ENCODE peak calls at places on chromosome 2, in eight cellular contexts. R, E, J, Q, S, O, N and Y are unnamed samples.

GRCh38 chr2:198098918-198099317 is 294.5 kb downstream of the PLCL1 start:
- DNase-seq in R (no peak), O (no peak), J (no peak), S (peak; percentile 67), E (no peak), Q (no peak), N (no peak), Y (no peak)

GRCh38 chr2:237315170-237315880 is 98.6 kb downstream of the COL6A3 start:
- DNase-seq in R (no peak), Q (peak; percentile 91), N (peak; percentile 95), O (peak; percentile 77), J (peak; percentile 97), E (peak; percentile 95), S (peak; percentile 55), Y (peak; percentile 97)

GRCh38 chr2:31411771-31412170 is 2.8 kb downstream of the XDH start:
- DNase-seq in Q (no peak), S (no peak), N (no peak), E (no peak), O (no peak), R (no peak), J (no peak), Y (no peak)

GRCh38 chr2:96509114-96509846 is 4.1 kb upstream of the NEURL3 start:
- DNase-seq in R (peak; percentile 95), N (peak; percentile 76), Q (peak; percentile 88), S (peak; percentile 93), J (peak; percentile 90), E (peak; percentile 94), O (peak; percentile 97), Y (peak; percentile 83)

GRCh38 chr2:60831921-60832320 is 49.5 kb upstream of the REL start:
- DNase-seq in J (no peak), N (no peak), O (no peak), R (no peak), S (no peak), Q (no peak), E (no peak), Y (no peak)

GRCh38 chr2:45000921-45001628 is 8.2 kb downstream of the SIX2 start:
- DNase-seq in O (peak; percentile 78), Q (no peak), E (peak; percentile 58), J (peak; percentile 23), S (peak; percentile 73), N (no peak), R (no peak), Y (no peak)

GRCh38 chr2:187302619-187303018 is 145.4 kb downstream of the CALCRL start:
- DNase-seq in O (no peak), Q (peak; percentile 21), S (no peak), R (no peak), N (peak; percentile 64), J (peak; percentile 92), E (no peak), Y (peak; percentile 27)

GRCh38 chr2:100234141-100234540 is 88.2 kb downstream of the LONRF2 start:
- DNase-seq in Q (no peak), J (peak; percentile 13), S (no peak), N (no peak), R (no peak), E (no peak), O (no peak), Y (no peak)

GRCh38 chr2:58767833-58768726 is 527.0 kb upstream of the FANCL start:
- DNase-seq in S (peak; percentile 75), R (no peak), E (no peak), J (no peak), N (no peak), Q (no peak), O (no peak), Y (no peak)

GRCh38 chr2:231680992-231681852 is 27.1 kb upstream of the PTMA start:
- DNase-seq in E (peak; percentile 95), N (peak; percentile 41), S (peak; percentile 97), Q (peak; percentile 91), O (peak; percentile 91), R (peak; percentile 85), J (peak; percentile 81), Y (peak; percentile 87)

GRCh38 chr2:212398316-212398715 is 140.3 kb downstream of the ERBB4 start:
- DNase-seq in S (no peak), J (no peak), N (no peak), O (no peak), R (no peak), E (no peak), Q (no peak), Y (no peak)
- H3K4me3 ChIP-seq in S (no peak overlapping the region), J (no peak overlapping the region), N (no peak overlapping the region), O (no peak overlapping the region), R (no peak overlapping the region), E (no peak overlapping the region), Q (no peak overlapping the region), Y (no peak overlapping the region)

DNA sequence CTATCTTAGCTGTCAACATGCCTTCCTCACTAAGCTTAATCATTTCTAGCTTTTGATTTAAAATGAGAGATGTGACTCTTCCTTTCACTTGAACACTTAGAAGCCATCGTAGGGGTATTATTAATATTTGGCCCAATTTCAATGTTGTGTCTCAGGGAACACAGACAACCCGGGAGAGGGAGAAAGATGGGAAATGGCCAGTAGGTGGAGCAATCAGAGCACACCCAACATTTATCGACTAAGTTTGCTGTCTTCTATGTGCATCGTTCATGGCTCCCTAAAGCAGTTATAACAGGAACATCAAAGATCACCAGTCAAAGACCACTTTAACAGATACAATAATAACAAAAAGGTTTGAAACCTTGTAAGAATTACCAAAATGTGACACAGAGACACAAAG is 110.2 kb downstream of the OLA1 start:
- DNase-seq in Q (no peak), R (no peak), J (peak; percentile 52), E (no peak), N (no peak), O (no peak), S (no peak), Y (peak; percentile 24)
- TF ChIP-seq CTCF in Q (no peak), R (no peak), J (peak; percentile 46), E (peak; percentile 11), N (peak; percentile 51), O (no peak), S (peak; percentile 33), Y (peak; percentile 52)

GRCh38 chr2:235027558-235028214 is 75.9 kb downstream of the SH3BP4 start:
- DNase-seq in Q (no peak), S (no peak), O (no peak), R (no peak), N (peak; percentile 73), E (no peak), J (peak; percentile 68), Y (peak; percentile 45)
- H3K4me3 ChIP-seq in Q (no peak overlapping the region), S (no peak overlapping the region), O (no peak overlapping the region), R (no peak overlapping the region), N (no peak overlapping the region), E (no peak overlapping the region), J (peak overlapping the region; percentile 28), Y (no peak overlapping the region)

DNA sequence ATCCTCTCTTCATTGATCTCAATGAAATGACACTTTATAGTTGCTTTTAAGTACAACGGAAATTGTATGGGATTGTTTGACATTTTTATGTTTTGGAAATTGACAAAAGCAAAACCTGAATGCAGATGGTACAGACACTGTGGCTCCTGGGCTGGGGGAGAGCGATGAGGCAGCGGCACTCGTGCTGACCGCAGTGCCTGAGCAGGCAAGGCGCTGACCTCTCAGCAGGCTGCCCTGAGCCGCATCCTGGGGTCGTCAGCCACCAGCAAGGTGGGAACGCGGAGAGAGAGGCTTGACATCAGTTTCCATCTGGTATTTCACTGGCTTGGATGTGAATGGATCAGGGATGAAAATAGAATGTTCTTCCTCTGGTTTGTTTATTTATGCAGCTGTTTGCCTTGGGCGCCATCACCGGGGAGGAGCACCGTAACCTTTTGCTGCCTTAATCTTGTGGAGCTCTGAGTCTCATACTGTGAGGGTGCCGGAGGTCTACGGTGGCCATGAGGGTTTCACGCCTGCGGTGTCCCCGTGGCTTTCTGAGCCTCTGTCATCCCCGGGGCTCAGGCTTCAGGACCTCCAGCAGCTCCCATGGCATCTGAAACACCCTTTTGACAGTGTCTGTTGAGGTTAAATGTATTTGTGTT is 94.8 kb upstream of the TPO start:
- DNase-seq in E (no peak), N (no peak), J (no peak), Q (no peak), R (no peak), S (no peak), O (no peak), Y (no peak)
- TF ChIP-seq CTCF in E (no peak), N (no peak), J (no peak), Q (no peak), R (no peak), S (no peak), O (no peak), Y (no peak)